ENCODE peak calls at places on chromosomes 1 and 21, in four cellular contexts. D is H9; L is naive thymus-derived CD4-positive, alpha-beta T cell; B is left lung. Y is an unnamed sample. For H3K4me1, the result is how much of the 10 kb centered on the place peaks cover.

GRCh38 chr21:45234906-45235305 is 52.8 kb downstream of the POFUT2 start:
- DNase-seq in D (no peak), B (no peak), L (no peak), Y (no peak)

GRCh38 chr1:52249831-52250230 is 107.9 kb downstream of the ZFYVE9 start:
- DNase-seq in L (no peak), D (no peak), B (no peak), Y (no peak)

GRCh38 chr1:3113047-3113740 is 44.2 kb downstream of the PRDM16 start:
- DNase-seq in D (no peak), L (no peak), B (no peak), Y (no peak)

GRCh38 chr1:22457356-22457755 is 5.7 kb downstream of the ZBTB40 start:
- DNase-seq in B (no peak), L (no peak), D (no peak), Y (no peak)

GRCh38 chr1:59520194-59520593 is 223.3 kb downstream of the FGGY start:
- DNase-seq in B (no peak), L (no peak), D (no peak), Y (no peak)

GRCh38 chr1:244273845-244274619 is 177.7 kb downstream of the ADSS2 start:
- DNase-seq in B (no peak), D (no peak), L (no peak), Y (no peak)

GRCh38 chr1:63557365-63557987 is 34.2 kb downstream of the EFCAB7 start:
- DNase-seq in L (no peak), D (peak), B (no peak), Y (no peak)

GRCh38 chr1:102174259-102174863 is 177.6 kb upstream of the OLFM3 start:
- DNase-seq in L (no peak), D (peak), B (no peak), Y (no peak)

GRCh38 chr1:33234588-33234990 is 21.7 kb upstream of the ZNF362 start:
- DNase-seq in B (no peak), L (no peak), D (no peak), Y (no peak)

GRCh38 chr1:39085174-39085573 is 59.0 kb downstream of the NDUFS5 start:
- DNase-seq in B (no peak), L (no peak), D (no peak), Y (no peak)

GRCh38 chr1:100834779-100835645 is 59.6 kb downstream of the EXTL2 start:
- DNase-seq in B (peak), D (peak), L (no peak), Y (no peak)

GRCh38 chr1:184788970-184789369 is 34.3 kb upstream of the EDEM3 start:
- DNase-seq in L (no peak), D (no peak), B (no peak), Y (no peak)

GRCh38 chr1:192826791-192827477 is 18.1 kb downstream of the RGS2 start:
- DNase-seq in L (no peak), B (no peak), D (no peak), Y (no peak)

GRCh38 chr1:154198756-154199562 is 7.1 kb upstream of the TPM3 start:
- DNase-seq in B (no peak), D (peak), L (peak), Y (peak)

GRCh38 chr1:32991386-32991785 is 26.8 kb upstream of the RNF19B start:
- DNase-seq in L (no peak), D (no peak), B (no peak), Y (no peak)

GRCh38 chr1:197998110-197998509 is 80.9 kb downstream of the LHX9 start:
- DNase-seq in B (no peak), D (peak), L (no peak), Y (no peak)

GRCh38 chr1:153627797-153628626 is at the start of gene S100A1:
- DNase-seq in L (no peak), B (no peak), D (no peak), Y (peak)

GRCh38 chr1:221602866-221603265 is 139.0 kb downstream of the DUSP10 start:
- DNase-seq in D (no peak), B (no peak), L (no peak), Y (no peak)

GRCh38 chr1:38746966-38747600 is 112.5 kb downstream of the RRAGC start:
- DNase-seq in B (no peak), L (no peak), D (peak), Y (no peak)

GRCh38 chr1:30697977-30698376 is 25.4 kb downstream of the MATN1 start:
- DNase-seq in B (no peak), L (no peak), D (no peak), Y (no peak)

GRCh38 chr1:220243947-220244346 is 28.3 kb downstream of the RAB3GAP2 start:
- DNase-seq in B (no peak), D (no peak), L (no peak), Y (no peak)

GRCh38 chr1:117067528-117068370 is 7.6 kb downstream of the TTF2 start:
- DNase-seq in B (no peak), D (peak), L (no peak), Y (no peak)

GRCh38 chr1:44507490-44508396 is 102.7 kb downstream of the RNF220 start:
- DNase-seq in B (no peak), D (no peak), L (no peak), Y (no peak)

GRCh38 chr1:147241955-147242448 is 482 bp upstream of the CHD1L start:
- DNase-seq in D (no peak), L (no peak), B (no peak), Y (no peak)

GRCh38 chr1:162305969-162306368 is 70.7 kb downstream of the SPATA46 start:
- DNase-seq in B (no peak), D (no peak), L (no peak), Y (no peak)

GRCh38 chr1:24481098-24481497 is 21.5 kb upstream of the RCAN3 start:
- DNase-seq in D (no peak), B (no peak), L (peak), Y (peak)

GRCh38 chr1:1398677-1399186 is 403 bp downstream of the CCNL2 start:
- DNase-seq in D (no peak), L (no peak), B (peak), Y (no peak)

GRCh38 chr1:219337588-219337987 is 163.9 kb downstream of the LYPLAL1 start:
- DNase-seq in L (no peak), B (no peak), D (no peak), Y (no peak)

DNA sequence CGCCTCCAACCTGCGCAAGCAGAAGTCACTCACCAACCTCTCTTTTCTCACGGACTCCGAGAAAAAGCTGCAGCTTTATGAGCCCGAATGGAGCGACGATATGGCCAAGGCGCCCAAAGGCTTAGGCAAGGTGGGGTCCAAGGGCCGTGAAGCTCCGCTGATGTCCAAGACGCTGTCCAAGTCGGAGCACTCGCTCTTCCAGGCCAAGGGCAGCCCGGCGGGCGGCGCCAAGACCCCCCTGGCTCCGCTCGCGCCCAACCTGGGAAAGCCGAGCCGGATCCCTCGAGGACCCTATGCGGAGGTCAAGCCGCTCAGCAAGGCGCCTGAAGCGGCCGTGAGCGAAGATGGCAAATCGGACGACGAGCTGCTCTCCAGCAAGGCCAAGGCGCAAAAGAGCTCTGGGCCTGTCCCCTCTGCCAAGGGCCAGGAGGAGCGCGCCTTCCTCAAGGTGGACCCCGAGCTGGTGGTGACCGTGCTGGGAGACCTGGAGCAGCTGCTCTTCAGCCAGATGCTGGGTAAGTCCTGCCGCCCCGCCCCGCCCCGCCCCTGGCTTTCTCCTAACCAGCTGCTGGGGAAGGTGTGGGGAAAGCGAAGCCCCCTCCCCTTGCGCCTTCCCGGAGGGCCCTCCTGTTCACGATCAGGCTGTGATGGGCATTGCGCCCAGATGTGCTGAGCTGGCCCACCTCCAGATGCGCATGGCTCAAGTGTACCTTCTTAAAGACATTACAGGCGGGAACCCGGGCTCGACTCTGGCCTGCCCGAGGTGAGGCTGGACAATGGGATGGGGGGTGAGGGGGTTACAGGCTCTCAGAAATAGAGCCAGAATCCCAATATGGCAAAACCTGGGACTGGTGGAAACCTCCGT is 110.2 kb downstream of the NAV1 start:
- DNase-seq in B (peak), D (peak), L (no peak), Y (no peak)
- H3K27ac ChIP-seq in B (peak), D (no peak), L (no peak), Y (no peak)

GRCh38 chr1:200316148-200316803 is 93.6 kb downstream of the ZNF281 start:
- DNase-seq in B (no peak), D (no peak), L (no peak), Y (no peak)
- H3K4me1 ChIP-seq in B (under half), D (under half), L (under half), Y (under half)

GRCh38 chr1:181148636-181149035 is 60.1 kb downstream of the IER5 start:
- DNase-seq in L (no peak), B (no peak), D (no peak), Y (no peak)

GRCh38 chr1:181151378-181152326 is 63.2 kb downstream of the IER5 start:
- DNase-seq in D (no peak), B (no peak), L (no peak), Y (no peak)

GRCh38 chr1:181150273-181150672 is 61.8 kb downstream of the IER5 start:
- DNase-seq in L (no peak), B (no peak), D (no peak), Y (no peak)

GRCh38 chr1:181150842-181151241 is 62.3 kb downstream of the IER5 start:
- DNase-seq in B (no peak), D (no peak), L (no peak), Y (no peak)

GRCh38 chr1:181149326-181150000 is 61.0 kb downstream of the IER5 start:
- DNase-seq in D (no peak), B (no peak), L (peak), Y (peak)
- H3K27ac ChIP-seq in D (no peak), B (no peak), L (peak), Y (no peak)

DNA sequence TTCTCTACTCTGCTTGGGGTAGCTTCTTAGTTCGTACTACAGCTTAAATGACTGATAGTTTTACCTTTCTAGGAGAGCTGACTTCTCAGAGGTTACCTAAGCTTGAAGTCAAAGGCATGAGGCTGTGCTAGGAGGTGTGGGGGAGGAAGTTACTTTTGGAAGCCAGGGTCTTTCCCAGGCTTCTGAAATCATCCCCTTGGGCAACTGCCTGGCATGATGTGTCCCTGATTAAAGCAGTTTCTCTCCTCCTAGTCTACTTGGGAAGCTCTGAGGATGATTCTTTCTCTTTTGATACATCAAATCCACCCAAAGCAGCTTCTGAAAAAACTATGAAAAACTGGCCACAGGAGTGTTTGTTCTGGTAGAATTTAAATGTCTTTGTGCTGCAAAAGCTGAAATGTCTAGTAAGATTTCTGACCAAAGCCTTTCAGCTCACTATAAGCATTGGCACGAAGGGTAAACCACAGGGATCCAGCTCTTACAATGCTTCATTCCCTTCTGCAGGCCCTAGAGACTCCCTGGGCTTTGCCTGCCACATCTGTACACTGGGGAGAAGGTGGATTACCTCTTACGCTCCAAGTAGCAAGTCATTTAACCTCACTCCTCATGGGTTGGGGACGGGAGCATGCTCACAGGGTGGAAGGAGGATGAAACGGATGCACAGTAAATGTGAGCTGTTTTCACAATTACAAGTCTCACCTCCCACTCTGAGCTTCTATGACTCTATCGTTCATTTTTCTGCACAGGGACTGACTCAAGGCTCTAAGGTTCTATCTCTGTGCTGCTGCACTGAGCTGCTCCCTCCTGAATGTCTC is 59.6 kb downstream of the RUNX1 start:
- DNase-seq in B (no peak), L (no peak), D (no peak), Y (no peak)
- H3K4me1 ChIP-seq in B (under half), L (half or more), D (under half), Y (half or more)

GRCh38 chr1:70142120-70142519 is 63.3 kb downstream of the LRRC40 start:
- DNase-seq in B (no peak), D (no peak), L (no peak), Y (no peak)
- H3K27ac ChIP-seq in B (no peak), D (no peak), L (no peak), Y (no peak)

GRCh38 chr1:83763281-83764095 is 235.4 kb downstream of the TTLL7 start:
- DNase-seq in D (no peak), L (no peak), B (no peak), Y (no peak)

GRCh38 chr1:83761084-83761760 is 237.7 kb downstream of the TTLL7 start:
- DNase-seq in D (no peak), L (no peak), B (no peak), Y (no peak)

GRCh38 chr1:83764209-83764608 is 234.7 kb downstream of the TTLL7 start:
- DNase-seq in B (no peak), D (no peak), L (no peak), Y (no peak)

GRCh38 chr1:83761977-83762376 is 237.0 kb downstream of the TTLL7 start:
- DNase-seq in D (no peak), B (no peak), L (no peak), Y (no peak)

DNA sequence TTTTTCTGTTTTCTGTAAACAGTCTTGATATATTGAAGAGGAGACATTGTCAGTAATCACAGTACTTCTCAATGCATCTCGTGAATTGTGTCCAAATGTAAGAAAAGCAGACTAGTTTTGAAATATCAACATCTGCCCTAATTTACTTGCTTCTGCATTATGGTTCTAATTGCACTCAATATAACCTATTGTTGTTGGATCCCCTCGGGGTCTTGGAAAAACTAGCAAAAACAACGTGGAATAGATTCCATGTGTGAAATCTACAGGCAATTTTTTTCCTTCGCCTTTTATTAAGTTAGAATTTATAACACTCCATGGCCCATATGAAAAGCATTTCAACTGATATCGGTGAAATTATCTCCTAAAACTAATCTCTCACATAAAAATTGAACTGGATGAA is 236.5 kb downstream of the TTLL7 start:
- DNase-seq in D (no peak), L (no peak), B (no peak), Y (no peak)
- H3K4me1 ChIP-seq in D (under half), L (under half), B (under half), Y (under half)

GRCh38 chr1:145983959-145984830 is 12.2 kb downstream of the TXNIP start:
- DNase-seq in D (no peak), B (no peak), L (peak), Y (no peak)
- H3K27ac ChIP-seq in D (no peak), B (peak), L (peak), Y (peak)

DNA sequence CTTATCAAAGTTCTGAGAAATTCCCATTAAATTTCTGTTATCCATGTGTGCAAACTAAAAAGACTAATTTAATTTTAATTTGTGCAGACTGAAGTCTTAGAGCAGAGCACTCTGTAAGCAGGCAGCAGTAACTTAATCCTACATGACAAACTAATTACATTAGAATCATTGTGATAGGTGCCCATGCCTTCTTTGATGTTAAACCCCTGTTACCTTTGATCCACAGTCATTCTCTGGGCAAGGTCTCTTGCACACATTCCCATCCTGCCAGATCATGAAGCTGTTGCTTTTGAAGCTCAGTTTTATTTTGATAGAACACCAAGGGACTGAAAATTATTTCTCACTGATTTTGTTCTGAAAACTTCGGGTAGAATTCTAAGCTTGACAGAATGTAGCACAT is 77.2 kb downstream of the BCAR3 start:
- DNase-seq in L (no peak), D (no peak), B (no peak), Y (no peak)
- H3K4me1 ChIP-seq in L (under half), D (under half), B (under half), Y (under half)